ENCODE peak calls at places on chromosomes 7 and 10, in six cellular contexts. One of them, this sample, is unnamed.

GRCh38 chr10:68154211-68154497 is 44.9 kb downstream of the MYPN start:
- DNase-seq in cardiac fibroblast: peak
- DNase-seq in NCI-H1417: peak
- DNase-seq in endothelial cell: no peak
- DNase-seq in hypothalamus: peak
- DNase-seq in stimulated activated CD4-positive, alpha-beta T cell treated with anti-CD3 and anti-CD28 coated beads, Interleukin-1b, Interleukin-23, amount 100 ng/mL, for 1 hour: no peak
- DNase-seq in this sample: no peak

GRCh38 chr7:151844080-151844827 is 32.7 kb downstream of the PRKAG2 start:
- DNase-seq in cardiac fibroblast: peak
- DNase-seq in NCI-H1417: no peak
- DNase-seq in endothelial cell: no peak
- DNase-seq in hypothalamus: no peak
- DNase-seq in stimulated activated CD4-positive, alpha-beta T cell treated with anti-CD3 and anti-CD28 coated beads, Interleukin-1b, Interleukin-23, amount 100 ng/mL, for 1 hour: no peak
- DNase-seq in this sample: peak

GRCh38 chr7:11191574-11192220 is 218.0 kb downstream of the PHF14 start:
- DNase-seq in cardiac fibroblast: no peak
- DNase-seq in NCI-H1417: peak
- DNase-seq in endothelial cell: peak
- DNase-seq in hypothalamus: no peak
- DNase-seq in stimulated activated CD4-positive, alpha-beta T cell treated with anti-CD3 and anti-CD28 coated beads, Interleukin-1b, Interleukin-23, amount 100 ng/mL, for 1 hour: no peak
- DNase-seq in this sample: no peak

GRCh38 chr10:47218803-47219202 is 81.2 kb upstream of the GDF10 start:
- DNase-seq in cardiac fibroblast: no peak
- DNase-seq in NCI-H1417: no peak
- DNase-seq in endothelial cell: no peak
- DNase-seq in hypothalamus: no peak
- DNase-seq in stimulated activated CD4-positive, alpha-beta T cell treated with anti-CD3 and anti-CD28 coated beads, Interleukin-1b, Interleukin-23, amount 100 ng/mL, for 1 hour: no peak
- DNase-seq in this sample: no peak

GRCh38 chr7:31028417-31028988 is 23.6 kb upstream of the ADCYAP1R1 start:
- DNase-seq in cardiac fibroblast: no peak
- DNase-seq in NCI-H1417: no peak
- DNase-seq in endothelial cell: no peak
- DNase-seq in hypothalamus: peak
- DNase-seq in stimulated activated CD4-positive, alpha-beta T cell treated with anti-CD3 and anti-CD28 coated beads, Interleukin-1b, Interleukin-23, amount 100 ng/mL, for 1 hour: no peak
- DNase-seq in this sample: no peak

GRCh38 chr7:103025341-103025740 is 49.3 kb downstream of the FBXL13 start:
- DNase-seq in cardiac fibroblast: no peak
- DNase-seq in NCI-H1417: no peak
- DNase-seq in endothelial cell: no peak
- DNase-seq in hypothalamus: no peak
- DNase-seq in stimulated activated CD4-positive, alpha-beta T cell treated with anti-CD3 and anti-CD28 coated beads, Interleukin-1b, Interleukin-23, amount 100 ng/mL, for 1 hour: no peak
- DNase-seq in this sample: no peak

GRCh38 chr7:69025249-69025648 is 573.0 kb upstream of the AUTS2 start:
- DNase-seq in cardiac fibroblast: no peak
- DNase-seq in NCI-H1417: no peak
- DNase-seq in endothelial cell: no peak
- DNase-seq in hypothalamus: no peak
- DNase-seq in stimulated activated CD4-positive, alpha-beta T cell treated with anti-CD3 and anti-CD28 coated beads, Interleukin-1b, Interleukin-23, amount 100 ng/mL, for 1 hour: no peak
- DNase-seq in this sample: no peak

GRCh38 chr7:93171606-93172226 is 23.5 kb upstream of the SAMD9L start:
- DNase-seq in cardiac fibroblast: no peak
- DNase-seq in NCI-H1417: no peak
- DNase-seq in endothelial cell: no peak
- DNase-seq in hypothalamus: no peak
- DNase-seq in stimulated activated CD4-positive, alpha-beta T cell treated with anti-CD3 and anti-CD28 coated beads, Interleukin-1b, Interleukin-23, amount 100 ng/mL, for 1 hour: no peak
- DNase-seq in this sample: no peak

GRCh38 chr7:22565315-22565811 is 65.4 kb upstream of the STEAP1B start:
- DNase-seq in cardiac fibroblast: peak
- DNase-seq in NCI-H1417: peak
- DNase-seq in endothelial cell: no peak
- DNase-seq in hypothalamus: no peak
- DNase-seq in stimulated activated CD4-positive, alpha-beta T cell treated with anti-CD3 and anti-CD28 coated beads, Interleukin-1b, Interleukin-23, amount 100 ng/mL, for 1 hour: no peak
- DNase-seq in this sample: peak

GRCh38 chr10:91185239-91185875 is 35.1 kb upstream of the PCGF5 start:
- DNase-seq in cardiac fibroblast: peak
- DNase-seq in NCI-H1417: no peak
- DNase-seq in endothelial cell: no peak
- DNase-seq in hypothalamus: no peak
- DNase-seq in stimulated activated CD4-positive, alpha-beta T cell treated with anti-CD3 and anti-CD28 coated beads, Interleukin-1b, Interleukin-23, amount 100 ng/mL, for 1 hour: no peak
- DNase-seq in this sample: no peak

GRCh38 chr7:55409474-55410225 is 44.5 kb downstream of the LANCL2 start:
- DNase-seq in cardiac fibroblast: no peak
- DNase-seq in NCI-H1417: peak
- DNase-seq in endothelial cell: no peak
- DNase-seq in hypothalamus: no peak
- DNase-seq in stimulated activated CD4-positive, alpha-beta T cell treated with anti-CD3 and anti-CD28 coated beads, Interleukin-1b, Interleukin-23, amount 100 ng/mL, for 1 hour: no peak
- DNase-seq in this sample: no peak

GRCh38 chr7:128874140-128875031 is 11.7 kb downstream of the ATP6V1F start:
- DNase-seq in cardiac fibroblast: no peak
- DNase-seq in NCI-H1417: peak
- DNase-seq in endothelial cell: no peak
- DNase-seq in hypothalamus: no peak
- DNase-seq in stimulated activated CD4-positive, alpha-beta T cell treated with anti-CD3 and anti-CD28 coated beads, Interleukin-1b, Interleukin-23, amount 100 ng/mL, for 1 hour: no peak
- DNase-seq in this sample: no peak

GRCh38 chr7:77327067-77327931 is 88.8 kb downstream of the GSAP start:
- DNase-seq in cardiac fibroblast: peak
- DNase-seq in NCI-H1417: peak
- DNase-seq in endothelial cell: no peak
- DNase-seq in hypothalamus: no peak
- DNase-seq in stimulated activated CD4-positive, alpha-beta T cell treated with anti-CD3 and anti-CD28 coated beads, Interleukin-1b, Interleukin-23, amount 100 ng/mL, for 1 hour: no peak
- DNase-seq in this sample: peak

GRCh38 chr10:132386419-132386831 is 10.6 kb upstream of the PWWP2B start:
- DNase-seq in cardiac fibroblast: no peak
- DNase-seq in NCI-H1417: no peak
- DNase-seq in endothelial cell: no peak
- DNase-seq in hypothalamus: no peak
- DNase-seq in stimulated activated CD4-positive, alpha-beta T cell treated with anti-CD3 and anti-CD28 coated beads, Interleukin-1b, Interleukin-23, amount 100 ng/mL, for 1 hour: no peak
- DNase-seq in this sample: peak

GRCh38 chr10:104077282-104078151 is 8.2 kb downstream of the COL17A1 start:
- DNase-seq in cardiac fibroblast: no peak
- DNase-seq in NCI-H1417: peak
- DNase-seq in endothelial cell: no peak
- DNase-seq in hypothalamus: no peak
- DNase-seq in stimulated activated CD4-positive, alpha-beta T cell treated with anti-CD3 and anti-CD28 coated beads, Interleukin-1b, Interleukin-23, amount 100 ng/mL, for 1 hour: no peak
- DNase-seq in this sample: no peak